ENCODE peak calls at places on chromosomes 12 and 14, in six cellular contexts. V is SK-N-SH, M is tibial artery, Q is uterus, S is adrenal gland, B is cardiac muscle cell. E is an unnamed sample.

GRCh38 chr12:81270385-81270784 is 192.5 kb downstream of the ACSS3 start:
- DNase-seq in Q (no peak), B (no peak), M (no peak), S (no peak), V (no peak), E (no peak)

GRCh38 chr12:6336859-6337744 is 4.8 kb downstream of the TNFRSF1A start:
- DNase-seq in Q (no peak), M (no peak), V (no peak), B (no peak), S (no peak), E (no peak)

GRCh38 chr14:104011824-104012517 is 69.6 kb upstream of the RD3L start:
- DNase-seq in Q (no peak), V (no peak), B (no peak), M (no peak), S (peak; percentile 60), E (no peak)

GRCh38 chr14:68263563-68264350 is 444.2 kb downstream of the RAD51B start:
- DNase-seq in V (peak; percentile 30), M (no peak), Q (no peak), S (no peak), B (peak; percentile 63), E (no peak)

GRCh38 chr14:65958664-65959562 is 527.3 kb upstream of the CCDC196 start:
- DNase-seq in B (peak; percentile 50), V (peak; percentile 49), M (no peak), Q (no peak), S (no peak), E (peak; percentile 47)

GRCh38 chr12:97075583-97076268 is 168.7 kb downstream of the NEDD1 start:
- DNase-seq in Q (no peak), S (no peak), M (no peak), V (no peak), B (peak; percentile 2), E (no peak)

GRCh38 chr12:27199638-27200300 is 44.3 kb upstream of the STK38L start:
- DNase-seq in M (no peak), S (no peak), Q (no peak), B (peak; percentile 7), V (no peak), E (no peak)

GRCh38 chr14:91320266-91320665 is 75.8 kb upstream of the GPR68 start:
- DNase-seq in B (no peak), M (no peak), V (no peak), Q (no peak), S (no peak), E (no peak)

GRCh38 chr14:104377256-104377655 is 202.3 kb upstream of the C14orf180 start:
- DNase-seq in Q (no peak), V (no peak), B (no peak), M (no peak), S (no peak), E (no peak)

GRCh38 chr12:94731733-94732360 is 81.5 kb upstream of the TMCC3 start:
- DNase-seq in B (no peak), M (no peak), S (no peak), V (no peak), Q (no peak), E (no peak)

GRCh38 chr12:27142102-27142721 is 59.8 kb upstream of the C12orf71 start:
- DNase-seq in Q (peak; percentile 30), M (peak; percentile 78), S (peak; percentile 79), V (peak; percentile 58), B (peak; percentile 90), E (peak; percentile 75)

GRCh38 chr14:38199076-38199475 is 8.6 kb upstream of the SSTR1 start:
- DNase-seq in S (no peak), B (no peak), M (no peak), Q (no peak), V (no peak), E (no peak)

GRCh38 chr12:26434299-26434915 is 239.0 kb downstream of the SSPN start:
- DNase-seq in V (peak; percentile 52), B (peak; percentile 72), S (peak; percentile 43), M (no peak), Q (no peak), E (peak; percentile 48)

GRCh38 chr14:87108726-87109125 is 884.3 kb downstream of the GALC start:
- DNase-seq in S (no peak), Q (no peak), M (no peak), V (no peak), B (peak; percentile 38), E (peak; percentile 37)

GRCh38 chr14:24351517-24351916 is 11.7 kb upstream of the RIPK3 start:
- DNase-seq in S (no peak), Q (no peak), V (no peak), B (peak; percentile 63), M (no peak), E (no peak)

GRCh38 chr14:57405562-57405961 is 15.2 kb downstream of the NAA30 start:
- DNase-seq in M (no peak), Q (no peak), S (no peak), V (peak; percentile 6), B (no peak), E (no peak)

GRCh38 chr14:103727313-103728000 is 11.8 kb downstream of the ZFYVE21 start:
- DNase-seq in B (no peak), S (no peak), M (no peak), Q (no peak), V (no peak), E (no peak)

GRCh38 chr14:96078687-96079016 is 39.5 kb downstream of the C14orf132 start:
- DNase-seq in S (no peak), V (no peak), B (no peak), M (no peak), Q (no peak), E (no peak)

GRCh38 chr12:27542628-27543027 is 18.6 kb downstream of the PPFIBP1 start:
- DNase-seq in V (no peak), B (peak; percentile 90), M (no peak), S (no peak), Q (no peak), E (no peak)

GRCh38 chr12:70661762-70662161 is 24.5 kb upstream of the PTPRB start:
- DNase-seq in M (no peak), S (no peak), B (peak; percentile 71), V (no peak), Q (no peak), E (peak; percentile 28)

GRCh38 chr14:67251573-67252226 is 10.5 kb downstream of the PALS1 start:
- DNase-seq in V (no peak), B (peak; percentile 69), M (no peak), Q (no peak), S (no peak), E (peak; percentile 67)

GRCh38 chr12:47270782-47271664 is 191.3 kb upstream of the AMIGO2 start:
- DNase-seq in V (no peak), B (peak; percentile 71), M (no peak), Q (no peak), S (no peak), E (peak; percentile 34)

GRCh38 chr12:47274725-47275124 is 195.0 kb upstream of the AMIGO2 start:
- DNase-seq in Q (no peak), M (no peak), B (no peak), V (no peak), S (no peak), E (no peak)

GRCh38 chr12:47271800-47272230 is 192.1 kb upstream of the AMIGO2 start:
- DNase-seq in V (no peak), Q (no peak), S (no peak), B (no peak), M (no peak), E (no peak)

GRCh38 chr12:47272412-47273190 is 192.8 kb upstream of the AMIGO2 start:
- DNase-seq in M (no peak), V (no peak), B (no peak), S (no peak), Q (no peak), E (no peak)

DNA sequence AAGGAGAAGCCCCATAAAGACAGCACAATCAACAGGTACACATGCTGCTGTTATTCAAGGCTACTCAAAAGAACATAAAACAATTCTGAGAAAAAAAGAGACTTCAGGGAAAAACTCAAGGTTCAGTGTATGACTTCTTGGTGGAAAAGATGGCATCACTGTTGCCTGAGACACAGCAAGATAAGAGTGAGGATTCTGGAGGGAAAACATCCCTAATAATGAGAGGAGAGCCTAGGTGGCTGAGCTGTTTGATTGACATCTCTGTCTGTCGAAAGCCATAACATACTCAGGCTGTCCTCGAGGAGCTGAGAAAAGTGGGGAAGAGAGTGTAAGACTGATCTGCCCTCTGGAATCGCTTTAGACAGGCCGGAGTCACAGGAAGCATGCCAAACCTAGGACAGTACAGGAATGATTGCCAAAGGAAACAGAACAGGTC is 193.4 kb upstream of the AMIGO2 start:
- DNase-seq in M (no peak), S (no peak), B (no peak), Q (no peak), V (no peak), E (no peak)
- H3K4me1 ChIP-seq in M (no peaks in the 10 kb centered on the region), S (peaks cover 8% of the 10 kb centered on the region), B (no peaks in the 10 kb centered on the region), Q (peaks cover 4% of the 10 kb centered on the region), V (peaks cover 16% of the 10 kb centered on the region), E (no peaks in the 10 kb centered on the region)

GRCh38 chr12:1676043-1676442 is 14.8 kb upstream of the ADIPOR2 start:
- DNase-seq in V (no peak), Q (no peak), M (no peak), B (no peak), S (no peak), E (no peak)

GRCh38 chr12:1681493-1681807 is 9.4 kb upstream of the ADIPOR2 start:
- DNase-seq in B (no peak), S (no peak), M (no peak), Q (no peak), V (no peak), E (no peak)

DNA sequence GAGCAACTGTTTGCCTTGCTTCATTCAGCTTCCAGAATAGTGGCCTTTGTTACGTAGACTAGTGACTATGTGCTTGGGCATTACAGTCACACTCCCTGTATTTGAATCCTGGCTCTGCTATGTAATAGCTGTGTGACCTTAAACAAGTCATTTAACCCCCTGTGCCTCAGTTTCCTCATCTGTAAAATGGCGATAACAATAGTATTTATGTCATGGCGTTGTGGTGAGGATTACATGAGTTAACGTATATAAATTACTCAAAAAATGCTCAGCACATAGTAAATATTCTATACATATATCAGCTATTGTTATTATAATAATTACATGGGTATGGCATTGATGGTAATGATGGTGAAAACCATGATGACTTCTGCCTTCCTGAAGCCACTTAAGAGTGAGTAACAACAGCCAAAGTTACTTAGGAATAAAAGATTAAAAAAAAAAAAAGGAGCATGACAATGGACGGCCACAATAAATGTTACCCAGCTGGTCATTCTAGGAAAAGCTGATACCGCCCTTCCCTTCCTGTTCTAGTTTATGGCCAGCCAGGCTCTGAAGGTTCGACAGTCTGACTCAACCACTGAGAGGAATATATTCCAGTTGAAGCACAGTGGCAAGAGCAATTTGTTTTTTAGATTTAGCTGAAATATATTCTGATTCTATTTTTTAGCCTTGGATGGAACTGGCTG is 9.9 kb upstream of the ADIPOR2 start:
- DNase-seq in Q (no peak), V (no peak), M (no peak), S (no peak), B (peak; percentile 24), E (no peak)
- H3K36me3 ChIP-seq in Q (no peaks in the 10 kb centered on the region), V (no peaks in the 10 kb centered on the region), M (no peaks in the 10 kb centered on the region), S (no peaks in the 10 kb centered on the region), B (no peaks in the 10 kb centered on the region), E (no peaks in the 10 kb centered on the region)

DNA sequence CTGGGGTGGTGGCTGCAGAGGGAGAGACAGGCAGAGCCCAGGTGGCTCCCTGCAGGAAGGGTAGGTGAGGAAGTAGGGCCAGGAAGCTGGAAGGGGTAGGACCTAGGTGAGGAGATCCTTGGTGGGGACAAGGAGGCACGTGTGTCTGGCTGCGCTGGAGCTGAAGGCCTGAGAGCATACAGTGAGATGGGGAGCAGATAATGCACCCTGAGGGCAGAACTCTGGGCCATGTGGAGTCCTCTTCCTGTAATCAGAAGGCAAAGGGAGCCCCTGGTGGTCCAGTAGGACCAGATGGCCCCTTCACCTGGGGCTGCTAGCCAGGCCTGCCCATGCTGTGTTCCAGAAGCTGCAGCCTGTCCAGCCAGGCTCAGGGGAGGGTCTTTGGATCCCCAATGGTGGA is 15.3 kb upstream of the KRT80 start:
- DNase-seq in V (peak; percentile 76), S (no peak), M (peak; percentile 61), Q (no peak), B (no peak), E (no peak)
- H3K4me1 ChIP-seq in V (peaks cover 31% of the 10 kb centered on the region), S (peaks cover 33% of the 10 kb centered on the region), M (no peaks in the 10 kb centered on the region), Q (no peaks in the 10 kb centered on the region), B (no peaks in the 10 kb centered on the region), E (peaks cover 65% of the 10 kb centered on the region)

GRCh38 chr12:91127751-91128150 is 16.5 kb upstream of the LUM start:
- DNase-seq in M (no peak), V (no peak), S (no peak), B (peak; percentile 42), Q (no peak), E (no peak)
- H3K36me3 ChIP-seq in M (no peaks in the 10 kb centered on the region), V (no peaks in the 10 kb centered on the region), S (no peaks in the 10 kb centered on the region), B (no peaks in the 10 kb centered on the region), Q (no peaks in the 10 kb centered on the region), E (no peaks in the 10 kb centered on the region)

E was measured in SJCRH30.